ENCODE peak calls at places on chromosomes 12 and 14, in ten cellular contexts. E, C, A, U, W, K, P, L, T and V are unnamed samples.

GRCh38 chr14:70188608-70189540 is at the start of gene SLC8A3:
- DNase-seq in E (peak), C (peak), A (no peak), U (peak), W (no peak), K (no peak), P (no peak), L (peak), T (peak), V (peak)

GRCh38 chr12:11847539-11847938 is 198.1 kb downstream of the ETV6 start:
- DNase-seq in E (no peak), C (no peak), A (no peak), U (no peak), W (no peak), K (no peak), P (no peak), L (no peak), T (no peak), V (no peak)

GRCh38 chr12:116157845-116158267 is 119.6 kb downstream of the MED13L start:
- DNase-seq in E (no peak), C (no peak), A (no peak), U (no peak), W (no peak), K (no peak), P (no peak), L (no peak), T (no peak), V (no peak)

GRCh38 chr14:82546401-82546800 is 1012.7 kb upstream of the SEL1L start:
- DNase-seq in E (no peak), C (no peak), A (no peak), U (no peak), W (no peak), K (no peak), P (no peak), L (no peak), T (no peak), V (no peak)

GRCh38 chr14:52071675-52072074 is 2.8 kb upstream of the NID2 start:
- DNase-seq in E (no peak), C (no peak), A (no peak), U (no peak), W (no peak), K (no peak), P (no peak), L (no peak), T (no peak), V (peak)

GRCh38 chr12:52317443-52318052 is 3.6 kb downstream of the KRT83 start:
- DNase-seq in E (no peak), C (no peak), A (peak), U (no peak), W (no peak), K (no peak), P (no peak), L (no peak), T (no peak), V (no peak)

GRCh38 chr12:31597066-31597465 is 6.1 kb upstream of the DENND5B start:
- DNase-seq in E (no peak), C (no peak), A (no peak), U (no peak), W (no peak), K (no peak), P (no peak), L (no peak), T (no peak), V (no peak)

GRCh38 chr12:17215754-17216153 is 609.8 kb upstream of the LMO3 start:
- DNase-seq in E (no peak), C (no peak), A (no peak), U (no peak), W (no peak), K (no peak), P (no peak), L (no peak), T (no peak), V (no peak)

GRCh38 chr12:117470804-117471203 is 109.4 kb upstream of the NOS1 start:
- DNase-seq in E (no peak), C (no peak), A (no peak), U (no peak), W (no peak), K (no peak), P (no peak), L (no peak), T (no peak), V (no peak)

GRCh38 chr12:88471641-88472040 is 108.6 kb downstream of the KITLG start:
- DNase-seq in E (no peak), C (no peak), A (no peak), U (no peak), W (peak), K (no peak), P (no peak), L (peak), T (no peak), V (peak)

GRCh38 chr12:52035926-52036325 is 15.3 kb upstream of the NR4A1 start:
- DNase-seq in E (no peak), C (no peak), A (no peak), U (no peak), W (no peak), K (no peak), P (no peak), L (no peak), T (no peak), V (no peak)

GRCh38 chr12:130041983-130042812 is 120.1 kb upstream of the FZD10 start:
- DNase-seq in E (peak), C (peak), A (no peak), U (peak), W (no peak), K (no peak), P (no peak), L (no peak), T (no peak), V (no peak)

GRCh38 chr12:52651726-52652261 is at the start of gene KRT2:
- DNase-seq in E (no peak), C (no peak), A (peak), U (no peak), W (no peak), K (no peak), P (no peak), L (no peak), T (no peak), V (no peak)

GRCh38 chr12:57850924-57851323 is 4.4 kb upstream of the CTDSP2 start:
- DNase-seq in E (no peak), C (peak), A (no peak), U (peak), W (no peak), K (no peak), P (no peak), L (no peak), T (no peak), V (no peak)

GRCh38 chr12:29309320-29309902 is 71.6 kb downstream of the ERGIC2 start:
- DNase-seq in E (no peak), C (no peak), A (no peak), U (no peak), W (no peak), K (no peak), P (no peak), L (no peak), T (no peak), V (peak)

GRCh38 chr12:56007892-56008471 is 10.9 kb downstream of the SUOX start:
- DNase-seq in E (no peak), C (no peak), A (no peak), U (peak), W (no peak), K (no peak), P (no peak), L (no peak), T (peak), V (no peak)

GRCh38 chr12:124804011-124804621 is 59.5 kb downstream of the SCARB1 start:
- DNase-seq in E (no peak), C (no peak), A (no peak), U (peak), W (no peak), K (peak), P (no peak), L (peak), T (peak), V (peak)

GRCh38 chr14:75711796-75712211 is 50.8 kb downstream of the TTLL5 start:
- DNase-seq in E (no peak), C (peak), A (no peak), U (peak), W (peak), K (peak), P (peak), L (no peak), T (peak), V (peak)

GRCh38 chr14:71354142-71354541 is 446.9 kb downstream of the PCNX1 start:
- DNase-seq in E (no peak), C (no peak), A (no peak), U (no peak), W (no peak), K (no peak), P (no peak), L (no peak), T (no peak), V (no peak)

GRCh38 chr14:60204104-60204842 is 39.1 kb upstream of the DHRS7 start:
- DNase-seq in E (no peak), C (no peak), A (no peak), U (no peak), W (no peak), K (no peak), P (no peak), L (no peak), T (no peak), V (no peak)

GRCh38 chr14:101893759-101894158 is 70.6 kb upstream of the DYNC1H1 start:
- DNase-seq in E (no peak), C (no peak), A (no peak), U (no peak), W (no peak), K (no peak), P (no peak), L (no peak), T (no peak), V (no peak)

GRCh38 chr14:61420326-61420725 is 98.9 kb downstream of the PRKCH start:
- DNase-seq in E (no peak), C (no peak), A (no peak), U (no peak), W (no peak), K (no peak), P (no peak), L (no peak), T (no peak), V (peak)

GRCh38 chr14:99755629-99756603 is 37.3 kb upstream of the EML1 start:
- DNase-seq in E (no peak), C (peak), A (peak), U (peak), W (peak), K (peak), P (peak), L (no peak), T (no peak), V (peak)